ENCODE peak calls at places on chromosomes 2 and 18, in nine cellular contexts. One of them, this sample, is unnamed.

GRCh38 chr2:69096326-69097095 is 83.5 kb downstream of the ANTXR1 start:
- DNase-seq in neuronal stem cell: no peak
- DNase-seq in kidney epithelial cell: no peak
- DNase-seq in left colon: no peak
- DNase-seq in dorsolateral prefrontal cortex: no peak
- DNase-seq in stimulated activated CD8-positive, alpha-beta memory T cell treated with anti-CD3 and anti-CD28 coated beads, Interleukin-2, amount 100 ng/mL, for 48 hours: no peak
- DNase-seq in stimulated activated naive CD8-positive, alpha-beta T cell treated with anti-CD3 and anti-CD28 coated beads, Interleukin-15, Interleukin-2, amounts not matched to agents 100 U/mL and 50 U/mL, for 24 hours: no peak
- DNase-seq in OCI-LY7: no peak
- DNase-seq in activated CD8-positive, alpha-beta memory T cell treated with anti-CD3 and anti-CD28 coated beads for 48 hours: no peak
- DNase-seq in this sample: no peak

GRCh38 chr2:54520687-54521086 is 64.6 kb downstream of the SPTBN1 start:
- DNase-seq in neuronal stem cell: no peak
- DNase-seq in kidney epithelial cell: peak; percentile 72
- DNase-seq in left colon: no peak
- DNase-seq in dorsolateral prefrontal cortex: no peak
- DNase-seq in stimulated activated CD8-positive, alpha-beta memory T cell treated with anti-CD3 and anti-CD28 coated beads, Interleukin-2, amount 100 ng/mL, for 48 hours: no peak
- DNase-seq in stimulated activated naive CD8-positive, alpha-beta T cell treated with anti-CD3 and anti-CD28 coated beads, Interleukin-15, Interleukin-2, amounts not matched to agents 100 U/mL and 50 U/mL, for 24 hours: no peak
- DNase-seq in OCI-LY7: no peak
- DNase-seq in activated CD8-positive, alpha-beta memory T cell treated with anti-CD3 and anti-CD28 coated beads for 48 hours: no peak
- DNase-seq in this sample: no peak

GRCh38 chr2:120354935-120355845 is 9.3 kb downstream of the INHBB start:
- DNase-seq in neuronal stem cell: no peak
- DNase-seq in kidney epithelial cell: no peak
- DNase-seq in left colon: no peak
- DNase-seq in dorsolateral prefrontal cortex: no peak
- DNase-seq in stimulated activated CD8-positive, alpha-beta memory T cell treated with anti-CD3 and anti-CD28 coated beads, Interleukin-2, amount 100 ng/mL, for 48 hours: no peak
- DNase-seq in stimulated activated naive CD8-positive, alpha-beta T cell treated with anti-CD3 and anti-CD28 coated beads, Interleukin-15, Interleukin-2, amounts not matched to agents 100 U/mL and 50 U/mL, for 24 hours: no peak
- DNase-seq in OCI-LY7: no peak
- DNase-seq in activated CD8-positive, alpha-beta memory T cell treated with anti-CD3 and anti-CD28 coated beads for 48 hours: no peak
- DNase-seq in this sample: no peak

GRCh38 chr2:192124576-192124975 is 70.2 kb downstream of the TMEFF2 start:
- DNase-seq in neuronal stem cell: no peak
- DNase-seq in kidney epithelial cell: no peak
- DNase-seq in left colon: no peak
- DNase-seq in dorsolateral prefrontal cortex: no peak
- DNase-seq in stimulated activated CD8-positive, alpha-beta memory T cell treated with anti-CD3 and anti-CD28 coated beads, Interleukin-2, amount 100 ng/mL, for 48 hours: no peak
- DNase-seq in stimulated activated naive CD8-positive, alpha-beta T cell treated with anti-CD3 and anti-CD28 coated beads, Interleukin-15, Interleukin-2, amounts not matched to agents 100 U/mL and 50 U/mL, for 24 hours: no peak
- DNase-seq in OCI-LY7: no peak
- DNase-seq in activated CD8-positive, alpha-beta memory T cell treated with anti-CD3 and anti-CD28 coated beads for 48 hours: no peak
- DNase-seq in this sample: no peak

GRCh38 chr2:164498841-164499240 is 122.4 kb downstream of the GRB14 start:
- DNase-seq in neuronal stem cell: no peak
- DNase-seq in kidney epithelial cell: no peak
- DNase-seq in left colon: peak; percentile 11
- DNase-seq in dorsolateral prefrontal cortex: no peak
- DNase-seq in stimulated activated CD8-positive, alpha-beta memory T cell treated with anti-CD3 and anti-CD28 coated beads, Interleukin-2, amount 100 ng/mL, for 48 hours: no peak
- DNase-seq in stimulated activated naive CD8-positive, alpha-beta T cell treated with anti-CD3 and anti-CD28 coated beads, Interleukin-15, Interleukin-2, amounts not matched to agents 100 U/mL and 50 U/mL, for 24 hours: no peak
- DNase-seq in OCI-LY7: no peak
- DNase-seq in activated CD8-positive, alpha-beta memory T cell treated with anti-CD3 and anti-CD28 coated beads for 48 hours: no peak
- DNase-seq in this sample: no peak

GRCh38 chr2:23564618-23564967 is 179.6 kb downstream of the KLHL29 start:
- DNase-seq in neuronal stem cell: no peak
- DNase-seq in kidney epithelial cell: no peak
- DNase-seq in left colon: no peak
- DNase-seq in dorsolateral prefrontal cortex: no peak
- DNase-seq in stimulated activated CD8-positive, alpha-beta memory T cell treated with anti-CD3 and anti-CD28 coated beads, Interleukin-2, amount 100 ng/mL, for 48 hours: no peak
- DNase-seq in stimulated activated naive CD8-positive, alpha-beta T cell treated with anti-CD3 and anti-CD28 coated beads, Interleukin-15, Interleukin-2, amounts not matched to agents 100 U/mL and 50 U/mL, for 24 hours: no peak
- DNase-seq in OCI-LY7: no peak
- DNase-seq in activated CD8-positive, alpha-beta memory T cell treated with anti-CD3 and anti-CD28 coated beads for 48 hours: no peak
- DNase-seq in this sample: no peak

GRCh38 chr2:215140166-215140707 is 1.8 kb upstream of the ABCA12 start:
- DNase-seq in neuronal stem cell: no peak
- DNase-seq in kidney epithelial cell: no peak
- DNase-seq in left colon: no peak
- DNase-seq in dorsolateral prefrontal cortex: no peak
- DNase-seq in stimulated activated CD8-positive, alpha-beta memory T cell treated with anti-CD3 and anti-CD28 coated beads, Interleukin-2, amount 100 ng/mL, for 48 hours: no peak
- DNase-seq in stimulated activated naive CD8-positive, alpha-beta T cell treated with anti-CD3 and anti-CD28 coated beads, Interleukin-15, Interleukin-2, amounts not matched to agents 100 U/mL and 50 U/mL, for 24 hours: no peak
- DNase-seq in OCI-LY7: no peak
- DNase-seq in activated CD8-positive, alpha-beta memory T cell treated with anti-CD3 and anti-CD28 coated beads for 48 hours: no peak
- DNase-seq in this sample: no peak

GRCh38 chr18:79775441-79776221 is 22.1 kb upstream of the KCNG2 start:
- DNase-seq in neuronal stem cell: no peak
- DNase-seq in kidney epithelial cell: no peak
- DNase-seq in left colon: no peak
- DNase-seq in dorsolateral prefrontal cortex: peak; percentile 30
- DNase-seq in stimulated activated CD8-positive, alpha-beta memory T cell treated with anti-CD3 and anti-CD28 coated beads, Interleukin-2, amount 100 ng/mL, for 48 hours: no peak
- DNase-seq in stimulated activated naive CD8-positive, alpha-beta T cell treated with anti-CD3 and anti-CD28 coated beads, Interleukin-15, Interleukin-2, amounts not matched to agents 100 U/mL and 50 U/mL, for 24 hours: no peak
- DNase-seq in OCI-LY7: no peak
- DNase-seq in activated CD8-positive, alpha-beta memory T cell treated with anti-CD3 and anti-CD28 coated beads for 48 hours: no peak
- DNase-seq in this sample: no peak

GRCh38 chr2:129673234-129673633 is 306.2 kb upstream of the RAB6C start:
- DNase-seq in neuronal stem cell: no peak
- DNase-seq in kidney epithelial cell: no peak
- DNase-seq in left colon: no peak
- DNase-seq in dorsolateral prefrontal cortex: no peak
- DNase-seq in stimulated activated CD8-positive, alpha-beta memory T cell treated with anti-CD3 and anti-CD28 coated beads, Interleukin-2, amount 100 ng/mL, for 48 hours: no peak
- DNase-seq in stimulated activated naive CD8-positive, alpha-beta T cell treated with anti-CD3 and anti-CD28 coated beads, Interleukin-15, Interleukin-2, amounts not matched to agents 100 U/mL and 50 U/mL, for 24 hours: no peak
- DNase-seq in OCI-LY7: no peak
- DNase-seq in activated CD8-positive, alpha-beta memory T cell treated with anti-CD3 and anti-CD28 coated beads for 48 hours: no peak
- DNase-seq in this sample: no peak

GRCh38 chr18:26277374-26277773 is 51.1 kb downstream of the TAF4B start:
- DNase-seq in neuronal stem cell: no peak
- DNase-seq in kidney epithelial cell: no peak
- DNase-seq in left colon: no peak
- DNase-seq in dorsolateral prefrontal cortex: no peak
- DNase-seq in stimulated activated CD8-positive, alpha-beta memory T cell treated with anti-CD3 and anti-CD28 coated beads, Interleukin-2, amount 100 ng/mL, for 48 hours: no peak
- DNase-seq in stimulated activated naive CD8-positive, alpha-beta T cell treated with anti-CD3 and anti-CD28 coated beads, Interleukin-15, Interleukin-2, amounts not matched to agents 100 U/mL and 50 U/mL, for 24 hours: no peak
- DNase-seq in OCI-LY7: no peak
- DNase-seq in activated CD8-positive, alpha-beta memory T cell treated with anti-CD3 and anti-CD28 coated beads for 48 hours: no peak
- DNase-seq in this sample: no peak

GRCh38 chr18:58527116-58528010 is 101.5 kb downstream of the ALPK2 start:
- DNase-seq in neuronal stem cell: no peak
- DNase-seq in kidney epithelial cell: no peak
- DNase-seq in left colon: no peak
- DNase-seq in dorsolateral prefrontal cortex: no peak
- DNase-seq in stimulated activated CD8-positive, alpha-beta memory T cell treated with anti-CD3 and anti-CD28 coated beads, Interleukin-2, amount 100 ng/mL, for 48 hours: no peak
- DNase-seq in stimulated activated naive CD8-positive, alpha-beta T cell treated with anti-CD3 and anti-CD28 coated beads, Interleukin-15, Interleukin-2, amounts not matched to agents 100 U/mL and 50 U/mL, for 24 hours: no peak
- DNase-seq in OCI-LY7: no peak
- DNase-seq in activated CD8-positive, alpha-beta memory T cell treated with anti-CD3 and anti-CD28 coated beads for 48 hours: no peak
- DNase-seq in this sample: no peak

GRCh38 chr2:146246017-146246733 is 1598.7 kb upstream of the ACVR2A start:
- DNase-seq in neuronal stem cell: no peak
- DNase-seq in kidney epithelial cell: no peak
- DNase-seq in left colon: no peak
- DNase-seq in dorsolateral prefrontal cortex: no peak
- DNase-seq in stimulated activated CD8-positive, alpha-beta memory T cell treated with anti-CD3 and anti-CD28 coated beads, Interleukin-2, amount 100 ng/mL, for 48 hours: no peak
- DNase-seq in stimulated activated naive CD8-positive, alpha-beta T cell treated with anti-CD3 and anti-CD28 coated beads, Interleukin-15, Interleukin-2, amounts not matched to agents 100 U/mL and 50 U/mL, for 24 hours: no peak
- DNase-seq in OCI-LY7: no peak
- DNase-seq in activated CD8-positive, alpha-beta memory T cell treated with anti-CD3 and anti-CD28 coated beads for 48 hours: no peak
- DNase-seq in this sample: no peak

GRCh38 chr2:68436270-68436669 is 30.8 kb downstream of the FBXO48 start:
- DNase-seq in neuronal stem cell: no peak
- DNase-seq in kidney epithelial cell: no peak
- DNase-seq in left colon: no peak
- DNase-seq in dorsolateral prefrontal cortex: no peak
- DNase-seq in stimulated activated CD8-positive, alpha-beta memory T cell treated with anti-CD3 and anti-CD28 coated beads, Interleukin-2, amount 100 ng/mL, for 48 hours: no peak
- DNase-seq in stimulated activated naive CD8-positive, alpha-beta T cell treated with anti-CD3 and anti-CD28 coated beads, Interleukin-15, Interleukin-2, amounts not matched to agents 100 U/mL and 50 U/mL, for 24 hours: no peak
- DNase-seq in OCI-LY7: no peak
- DNase-seq in activated CD8-positive, alpha-beta memory T cell treated with anti-CD3 and anti-CD28 coated beads for 48 hours: no peak
- DNase-seq in this sample: no peak

GRCh38 chr2:178279142-178279541 is 84.8 kb downstream of the OSBPL6 start:
- DNase-seq in neuronal stem cell: peak; percentile 42
- DNase-seq in kidney epithelial cell: peak; percentile 84
- DNase-seq in left colon: no peak
- DNase-seq in dorsolateral prefrontal cortex: no peak
- DNase-seq in stimulated activated CD8-positive, alpha-beta memory T cell treated with anti-CD3 and anti-CD28 coated beads, Interleukin-2, amount 100 ng/mL, for 48 hours: no peak
- DNase-seq in stimulated activated naive CD8-positive, alpha-beta T cell treated with anti-CD3 and anti-CD28 coated beads, Interleukin-15, Interleukin-2, amounts not matched to agents 100 U/mL and 50 U/mL, for 24 hours: no peak
- DNase-seq in OCI-LY7: no peak
- DNase-seq in activated CD8-positive, alpha-beta memory T cell treated with anti-CD3 and anti-CD28 coated beads for 48 hours: no peak
- DNase-seq in this sample: no peak

GRCh38 chr2:158943973-158944372 is 24.5 kb upstream of the TANC1 start:
- DNase-seq in neuronal stem cell: no peak
- DNase-seq in kidney epithelial cell: no peak
- DNase-seq in left colon: no peak
- DNase-seq in dorsolateral prefrontal cortex: no peak
- DNase-seq in stimulated activated CD8-positive, alpha-beta memory T cell treated with anti-CD3 and anti-CD28 coated beads, Interleukin-2, amount 100 ng/mL, for 48 hours: no peak
- DNase-seq in stimulated activated naive CD8-positive, alpha-beta T cell treated with anti-CD3 and anti-CD28 coated beads, Interleukin-15, Interleukin-2, amounts not matched to agents 100 U/mL and 50 U/mL, for 24 hours: no peak
- DNase-seq in OCI-LY7: no peak
- DNase-seq in activated CD8-positive, alpha-beta memory T cell treated with anti-CD3 and anti-CD28 coated beads for 48 hours: no peak
- DNase-seq in this sample: no peak

GRCh38 chr2:99488999-99489757 is 639 bp downstream of the REV1 start:
- DNase-seq in neuronal stem cell: no peak
- DNase-seq in kidney epithelial cell: no peak
- DNase-seq in left colon: peak; percentile 67
- DNase-seq in dorsolateral prefrontal cortex: peak; percentile 74
- DNase-seq in stimulated activated CD8-positive, alpha-beta memory T cell treated with anti-CD3 and anti-CD28 coated beads, Interleukin-2, amount 100 ng/mL, for 48 hours: peak; percentile 14
- DNase-seq in stimulated activated naive CD8-positive, alpha-beta T cell treated with anti-CD3 and anti-CD28 coated beads, Interleukin-15, Interleukin-2, amounts not matched to agents 100 U/mL and 50 U/mL, for 24 hours: peak; percentile 55
- DNase-seq in OCI-LY7: peak; percentile 63
- DNase-seq in activated CD8-positive, alpha-beta memory T cell treated with anti-CD3 and anti-CD28 coated beads for 48 hours: peak; percentile 22
- DNase-seq in this sample: peak; percentile 58

GRCh38 chr2:226439337-226439736 is 360.3 kb downstream of the IRS1 start:
- DNase-seq in neuronal stem cell: no peak
- DNase-seq in kidney epithelial cell: no peak
- DNase-seq in left colon: no peak
- DNase-seq in dorsolateral prefrontal cortex: no peak
- DNase-seq in stimulated activated CD8-positive, alpha-beta memory T cell treated with anti-CD3 and anti-CD28 coated beads, Interleukin-2, amount 100 ng/mL, for 48 hours: no peak
- DNase-seq in stimulated activated naive CD8-positive, alpha-beta T cell treated with anti-CD3 and anti-CD28 coated beads, Interleukin-15, Interleukin-2, amounts not matched to agents 100 U/mL and 50 U/mL, for 24 hours: no peak
- DNase-seq in OCI-LY7: peak; percentile 2
- DNase-seq in activated CD8-positive, alpha-beta memory T cell treated with anti-CD3 and anti-CD28 coated beads for 48 hours: no peak
- DNase-seq in this sample: no peak

GRCh38 chr2:64012115-64012514 is 7.1 kb downstream of the VPS54 start:
- DNase-seq in neuronal stem cell: no peak
- DNase-seq in kidney epithelial cell: no peak
- DNase-seq in left colon: no peak
- DNase-seq in dorsolateral prefrontal cortex: no peak
- DNase-seq in stimulated activated CD8-positive, alpha-beta memory T cell treated with anti-CD3 and anti-CD28 coated beads, Interleukin-2, amount 100 ng/mL, for 48 hours: no peak
- DNase-seq in stimulated activated naive CD8-positive, alpha-beta T cell treated with anti-CD3 and anti-CD28 coated beads, Interleukin-15, Interleukin-2, amounts not matched to agents 100 U/mL and 50 U/mL, for 24 hours: no peak
- DNase-seq in OCI-LY7: no peak
- DNase-seq in activated CD8-positive, alpha-beta memory T cell treated with anti-CD3 and anti-CD28 coated beads for 48 hours: no peak
- DNase-seq in this sample: no peak

GRCh38 chr2:101559576-101559975 is 84.7 kb upstream of the RFX8 start:
- DNase-seq in neuronal stem cell: no peak
- DNase-seq in kidney epithelial cell: no peak
- DNase-seq in left colon: no peak
- DNase-seq in dorsolateral prefrontal cortex: no peak
- DNase-seq in stimulated activated CD8-positive, alpha-beta memory T cell treated with anti-CD3 and anti-CD28 coated beads, Interleukin-2, amount 100 ng/mL, for 48 hours: no peak
- DNase-seq in stimulated activated naive CD8-positive, alpha-beta T cell treated with anti-CD3 and anti-CD28 coated beads, Interleukin-15, Interleukin-2, amounts not matched to agents 100 U/mL and 50 U/mL, for 24 hours: no peak
- DNase-seq in OCI-LY7: no peak
- DNase-seq in activated CD8-positive, alpha-beta memory T cell treated with anti-CD3 and anti-CD28 coated beads for 48 hours: no peak
- DNase-seq in this sample: no peak

GRCh38 chr18:25102657-25103056 is 249.3 kb downstream of the ZNF521 start:
- DNase-seq in neuronal stem cell: no peak
- DNase-seq in kidney epithelial cell: no peak
- DNase-seq in left colon: no peak
- DNase-seq in dorsolateral prefrontal cortex: no peak
- DNase-seq in stimulated activated CD8-positive, alpha-beta memory T cell treated with anti-CD3 and anti-CD28 coated beads, Interleukin-2, amount 100 ng/mL, for 48 hours: no peak
- DNase-seq in stimulated activated naive CD8-positive, alpha-beta T cell treated with anti-CD3 and anti-CD28 coated beads, Interleukin-15, Interleukin-2, amounts not matched to agents 100 U/mL and 50 U/mL, for 24 hours: no peak
- DNase-seq in OCI-LY7: no peak
- DNase-seq in activated CD8-positive, alpha-beta memory T cell treated with anti-CD3 and anti-CD28 coated beads for 48 hours: no peak
- DNase-seq in this sample: no peak

GRCh38 chr2:48070415-48070814 is 164.1 kb upstream of the FBXO11 start:
- DNase-seq in neuronal stem cell: no peak
- DNase-seq in kidney epithelial cell: no peak
- DNase-seq in left colon: no peak
- DNase-seq in dorsolateral prefrontal cortex: no peak
- DNase-seq in stimulated activated CD8-positive, alpha-beta memory T cell treated with anti-CD3 and anti-CD28 coated beads, Interleukin-2, amount 100 ng/mL, for 48 hours: no peak
- DNase-seq in stimulated activated naive CD8-positive, alpha-beta T cell treated with anti-CD3 and anti-CD28 coated beads, Interleukin-15, Interleukin-2, amounts not matched to agents 100 U/mL and 50 U/mL, for 24 hours: no peak
- DNase-seq in OCI-LY7: no peak
- DNase-seq in activated CD8-positive, alpha-beta memory T cell treated with anti-CD3 and anti-CD28 coated beads for 48 hours: no peak
- DNase-seq in this sample: no peak

GRCh38 chr2:237254369-237254861 is 159.5 kb downstream of the COL6A3 start:
- DNase-seq in neuronal stem cell: no peak
- DNase-seq in kidney epithelial cell: no peak
- DNase-seq in left colon: no peak
- DNase-seq in dorsolateral prefrontal cortex: no peak
- DNase-seq in stimulated activated CD8-positive, alpha-beta memory T cell treated with anti-CD3 and anti-CD28 coated beads, Interleukin-2, amount 100 ng/mL, for 48 hours: no peak
- DNase-seq in stimulated activated naive CD8-positive, alpha-beta T cell treated with anti-CD3 and anti-CD28 coated beads, Interleukin-15, Interleukin-2, amounts not matched to agents 100 U/mL and 50 U/mL, for 24 hours: no peak
- DNase-seq in OCI-LY7: no peak
- DNase-seq in activated CD8-positive, alpha-beta memory T cell treated with anti-CD3 and anti-CD28 coated beads for 48 hours: no peak
- DNase-seq in this sample: no peak

GRCh38 chr2:176415156-176415870 is 146.1 kb downstream of the MTX2 start:
- DNase-seq in neuronal stem cell: no peak
- DNase-seq in kidney epithelial cell: no peak
- DNase-seq in left colon: no peak
- DNase-seq in dorsolateral prefrontal cortex: no peak
- DNase-seq in stimulated activated CD8-positive, alpha-beta memory T cell treated with anti-CD3 and anti-CD28 coated beads, Interleukin-2, amount 100 ng/mL, for 48 hours: no peak
- DNase-seq in stimulated activated naive CD8-positive, alpha-beta T cell treated with anti-CD3 and anti-CD28 coated beads, Interleukin-15, Interleukin-2, amounts not matched to agents 100 U/mL and 50 U/mL, for 24 hours: no peak
- DNase-seq in OCI-LY7: no peak
- DNase-seq in activated CD8-positive, alpha-beta memory T cell treated with anti-CD3 and anti-CD28 coated beads for 48 hours: no peak
- DNase-seq in this sample: no peak

GRCh38 chr2:28688784-28689183 is 62.8 kb upstream of the PPP1CB start:
- DNase-seq in neuronal stem cell: no peak
- DNase-seq in kidney epithelial cell: no peak
- DNase-seq in left colon: no peak
- DNase-seq in dorsolateral prefrontal cortex: no peak
- DNase-seq in stimulated activated CD8-positive, alpha-beta memory T cell treated with anti-CD3 and anti-CD28 coated beads, Interleukin-2, amount 100 ng/mL, for 48 hours: no peak
- DNase-seq in stimulated activated naive CD8-positive, alpha-beta T cell treated with anti-CD3 and anti-CD28 coated beads, Interleukin-15, Interleukin-2, amounts not matched to agents 100 U/mL and 50 U/mL, for 24 hours: no peak
- DNase-seq in OCI-LY7: no peak
- DNase-seq in activated CD8-positive, alpha-beta memory T cell treated with anti-CD3 and anti-CD28 coated beads for 48 hours: no peak
- DNase-seq in this sample: no peak

GRCh38 chr2:191209346-191209745 is 35.9 kb upstream of the MYO1B start:
- DNase-seq in neuronal stem cell: no peak
- DNase-seq in kidney epithelial cell: no peak
- DNase-seq in left colon: no peak
- DNase-seq in dorsolateral prefrontal cortex: no peak
- DNase-seq in stimulated activated CD8-positive, alpha-beta memory T cell treated with anti-CD3 and anti-CD28 coated beads, Interleukin-2, amount 100 ng/mL, for 48 hours: no peak
- DNase-seq in stimulated activated naive CD8-positive, alpha-beta T cell treated with anti-CD3 and anti-CD28 coated beads, Interleukin-15, Interleukin-2, amounts not matched to agents 100 U/mL and 50 U/mL, for 24 hours: no peak
- DNase-seq in OCI-LY7: no peak
- DNase-seq in activated CD8-positive, alpha-beta memory T cell treated with anti-CD3 and anti-CD28 coated beads for 48 hours: no peak
- DNase-seq in this sample: no peak

GRCh38 chr2:235562065-235562747 is 68.4 kb downstream of the AGAP1 start:
- DNase-seq in neuronal stem cell: no peak
- DNase-seq in kidney epithelial cell: no peak
- DNase-seq in left colon: no peak
- DNase-seq in dorsolateral prefrontal cortex: no peak
- DNase-seq in stimulated activated CD8-positive, alpha-beta memory T cell treated with anti-CD3 and anti-CD28 coated beads, Interleukin-2, amount 100 ng/mL, for 48 hours: no peak
- DNase-seq in stimulated activated naive CD8-positive, alpha-beta T cell treated with anti-CD3 and anti-CD28 coated beads, Interleukin-15, Interleukin-2, amounts not matched to agents 100 U/mL and 50 U/mL, for 24 hours: no peak
- DNase-seq in OCI-LY7: no peak
- DNase-seq in activated CD8-positive, alpha-beta memory T cell treated with anti-CD3 and anti-CD28 coated beads for 48 hours: no peak
- DNase-seq in this sample: no peak

GRCh38 chr2:106267997-106268396 is 73.9 kb upstream of the UXS1 start:
- DNase-seq in neuronal stem cell: no peak
- DNase-seq in kidney epithelial cell: no peak
- DNase-seq in left colon: no peak
- DNase-seq in dorsolateral prefrontal cortex: no peak
- DNase-seq in stimulated activated CD8-positive, alpha-beta memory T cell treated with anti-CD3 and anti-CD28 coated beads, Interleukin-2, amount 100 ng/mL, for 48 hours: no peak
- DNase-seq in stimulated activated naive CD8-positive, alpha-beta T cell treated with anti-CD3 and anti-CD28 coated beads, Interleukin-15, Interleukin-2, amounts not matched to agents 100 U/mL and 50 U/mL, for 24 hours: no peak
- DNase-seq in OCI-LY7: no peak
- DNase-seq in activated CD8-positive, alpha-beta memory T cell treated with anti-CD3 and anti-CD28 coated beads for 48 hours: no peak
- DNase-seq in this sample: no peak

GRCh38 chr2:66576381-66577330 is 141.7 kb downstream of the MEIS1 start:
- DNase-seq in neuronal stem cell: no peak
- DNase-seq in kidney epithelial cell: no peak
- DNase-seq in left colon: peak; percentile 11
- DNase-seq in dorsolateral prefrontal cortex: no peak
- DNase-seq in stimulated activated CD8-positive, alpha-beta memory T cell treated with anti-CD3 and anti-CD28 coated beads, Interleukin-2, amount 100 ng/mL, for 48 hours: no peak
- DNase-seq in stimulated activated naive CD8-positive, alpha-beta T cell treated with anti-CD3 and anti-CD28 coated beads, Interleukin-15, Interleukin-2, amounts not matched to agents 100 U/mL and 50 U/mL, for 24 hours: no peak
- DNase-seq in OCI-LY7: no peak
- DNase-seq in activated CD8-positive, alpha-beta memory T cell treated with anti-CD3 and anti-CD28 coated beads for 48 hours: no peak
- DNase-seq in this sample: no peak

GRCh38 chr18:10010611-10011015 is 96.8 kb downstream of the VAPA start:
- DNase-seq in neuronal stem cell: no peak
- DNase-seq in kidney epithelial cell: peak; percentile 38
- DNase-seq in left colon: no peak
- DNase-seq in dorsolateral prefrontal cortex: peak; percentile 67
- DNase-seq in stimulated activated CD8-positive, alpha-beta memory T cell treated with anti-CD3 and anti-CD28 coated beads, Interleukin-2, amount 100 ng/mL, for 48 hours: no peak
- DNase-seq in stimulated activated naive CD8-positive, alpha-beta T cell treated with anti-CD3 and anti-CD28 coated beads, Interleukin-15, Interleukin-2, amounts not matched to agents 100 U/mL and 50 U/mL, for 24 hours: no peak
- DNase-seq in OCI-LY7: no peak
- DNase-seq in activated CD8-positive, alpha-beta memory T cell treated with anti-CD3 and anti-CD28 coated beads for 48 hours: no peak
- DNase-seq in this sample: no peak